ENCODE peak calls at places on chromosomes 1 and 21, in eight cellular contexts. K is progenitor cell of endocrine pancreas, L is kidney epithelial cell, M is AG04450, D is brain microvascular endothelial cell, U is left lung, H is AG10803, N is fibroblast of mammary gland. B is an unnamed sample.

GRCh38 chr1:166858726-166859419 is 17.2 kb downstream of the TADA1 start:
- DNase-seq in H (no peak), L (no peak), D (no peak), U (no peak), N (no peak), K (no peak), M (no peak), B (no peak)

GRCh38 chr1:43520100-43520828 is 10.4 kb upstream of the PTPRF start:
- DNase-seq in M (no peak), K (no peak), H (no peak), N (no peak), U (no peak), L (no peak), D (no peak), B (no peak)

GRCh38 chr1:196302981-196303380 is 305.3 kb downstream of the KCNT2 start:
- DNase-seq in K (no peak), N (no peak), D (no peak), U (no peak), L (no peak), M (no peak), H (no peak), B (no peak)

GRCh38 chr1:19179597-19180271 is 30.3 kb downstream of the UBR4 start:
- DNase-seq in N (peak), M (no peak), L (no peak), U (no peak), H (peak), D (peak), K (no peak), B (no peak)

GRCh38 chr1:200985481-200985880 is 38.0 kb downstream of the KIF21B start:
- DNase-seq in N (no peak), H (no peak), D (no peak), L (no peak), U (no peak), M (no peak), K (no peak), B (no peak)

GRCh38 chr1:113090051-113090450 is 17.1 kb downstream of the LRIG2 start:
- DNase-seq in D (no peak), M (no peak), K (no peak), L (no peak), N (no peak), U (no peak), H (no peak), B (no peak)

GRCh38 chr21:15659768-15660423 is 69.9 kb upstream of the USP25 start:
- DNase-seq in K (no peak), D (no peak), M (no peak), U (no peak), N (peak), L (peak), H (peak), B (peak)

GRCh38 chr1:85464497-85465098 is 361 bp downstream of the DDAH1 start:
- DNase-seq in K (peak), U (peak), M (no peak), N (peak), D (peak), H (peak), L (no peak), B (no peak)

GRCh38 chr1:246450485-246451251 is 56.4 kb downstream of the SMYD3 start:
- DNase-seq in L (no peak), D (no peak), M (no peak), K (no peak), N (peak), U (no peak), H (peak), B (peak)

GRCh38 chr1:203204776-203205175 is 18.3 kb upstream of the CHI3L1 start:
- DNase-seq in M (no peak), L (no peak), D (no peak), U (no peak), K (no peak), H (no peak), N (peak), B (no peak)

GRCh38 chr1:218659911-218660677 is 315.0 kb downstream of the TGFB2 start:
- DNase-seq in M (no peak), D (peak), L (no peak), N (peak), H (peak), K (no peak), U (no peak), B (no peak)

GRCh38 chr1:3032970-3033794 is 11.9 kb downstream of the ACTRT2 start:
- DNase-seq in U (no peak), H (no peak), L (no peak), D (no peak), K (no peak), M (no peak), N (no peak), B (no peak)

GRCh38 chr1:153364766-153365678 is 7.4 kb downstream of the S100A9 start:
- DNase-seq in U (no peak), M (no peak), K (no peak), N (no peak), L (no peak), H (no peak), D (no peak), B (no peak)

GRCh38 chr21:42746593-42747266 is 93.3 kb downstream of the PDE9A start:
- DNase-seq in L (no peak), M (no peak), D (no peak), U (peak), K (no peak), N (no peak), H (no peak), B (no peak)

GRCh38 chr1:35371506-35371905 is 103.0 kb downstream of the ZMYM4 start:
- DNase-seq in H (no peak), U (no peak), K (no peak), M (no peak), D (no peak), L (no peak), N (no peak), B (no peak)

GRCh38 chr1:234997201-234998173 is 131.2 kb downstream of the TOMM20 start:
- DNase-seq in U (peak), M (peak), D (peak), K (no peak), N (peak), L (peak), H (peak), B (peak)

GRCh38 chr1:35210306-35211112 is 17.6 kb upstream of the SFPQ start:
- DNase-seq in L (no peak), M (no peak), U (no peak), D (no peak), K (no peak), N (peak), H (no peak), B (no peak)

GRCh38 chr1:183993132-183993531 is 44.4 kb downstream of the COLGALT2 start:
- DNase-seq in K (no peak), D (no peak), U (no peak), H (no peak), N (no peak), M (no peak), L (no peak), B (no peak)

GRCh38 chr1:202586018-202586821 is 124.0 kb downstream of the SYT2 start:
- DNase-seq in M (no peak), L (no peak), K (no peak), H (peak), D (no peak), U (no peak), N (peak), B (no peak)

GRCh38 chr1:180935326-180936109 is 22.8 kb downstream of the KIAA1614 start:
- DNase-seq in N (no peak), D (no peak), H (no peak), M (no peak), K (no peak), L (no peak), U (peak), B (no peak)

GRCh38 chr1:156055343-156055645 is 712 bp downstream of the LAMTOR2 start:
- DNase-seq in N (no peak), D (no peak), U (no peak), M (no peak), L (no peak), K (no peak), H (no peak), B (no peak)

GRCh38 chr1:156052862-156053769 is 482 bp downstream of the UBQLN4 start:
- DNase-seq in L (no peak), N (peak), U (peak), K (peak), D (peak), M (no peak), H (peak), B (no peak)

GRCh38 chr1:156055649-156056048 is 1.1 kb downstream of the LAMTOR2 start:
- DNase-seq in N (no peak), U (no peak), M (no peak), L (no peak), D (no peak), H (no peak), K (no peak), B (no peak)

GRCh38 chr1:156054500-156055342 is at the start of gene LAMTOR2:
- DNase-seq in D (peak), L (peak), K (peak), N (peak), U (peak), M (peak), H (peak), B (peak)

DNA sequence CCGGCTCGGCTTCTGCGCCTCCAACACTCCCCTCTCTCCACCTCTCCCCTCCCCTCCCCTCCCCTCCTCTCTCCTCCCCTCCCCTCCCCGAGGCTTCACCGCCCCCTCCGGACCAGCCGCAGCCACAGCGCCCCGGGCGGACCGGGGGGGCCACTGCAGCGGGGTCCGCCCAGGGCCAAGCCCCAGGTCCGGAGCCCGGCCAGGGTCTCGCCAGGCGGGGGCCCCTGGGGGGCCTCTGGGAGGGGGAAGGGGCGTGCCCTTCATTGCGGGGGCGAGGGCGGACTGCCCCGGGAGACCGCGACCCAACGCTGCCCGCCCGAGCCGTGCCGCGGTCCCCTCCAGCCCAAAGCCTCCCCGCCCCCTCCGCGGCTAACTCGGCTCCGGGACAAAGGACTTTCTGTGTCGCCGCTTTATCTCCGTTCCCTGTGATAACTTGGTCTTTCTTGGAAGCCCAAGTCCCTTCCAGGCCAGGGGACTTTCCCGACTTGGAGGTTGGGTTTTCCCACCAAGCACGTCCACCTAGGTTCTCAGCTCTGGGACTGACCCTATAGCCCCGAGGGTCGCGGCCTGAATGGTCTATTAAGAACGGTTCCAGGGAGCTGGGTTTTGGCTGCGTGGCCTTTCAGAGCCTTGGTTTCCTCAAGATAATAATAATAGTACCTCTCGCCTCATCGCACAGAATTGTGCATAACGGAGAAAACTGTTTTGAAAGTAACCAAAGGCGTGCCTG is at the start of gene UBQLN4:
- DNase-seq in H (peak), L (no peak), M (no peak), U (peak), D (peak), K (peak), N (peak), B (no peak)
- TF ChIP-seq CTCF in H (peak), L (peak), M (peak), U (peak), D (peak), K (peak), N (peak), B (peak)

GRCh38 chr21:44942566-44942965 is 2.7 kb downstream of the SLX9 start:
- DNase-seq in L (no peak), D (no peak), H (no peak), N (no peak), U (no peak), M (no peak), K (no peak), B (no peak)

GRCh38 chr21:44938976-44939531 is 775 bp upstream of the SLX9 start:
- DNase-seq in K (no peak), D (no peak), U (no peak), L (no peak), H (no peak), N (no peak), M (no peak), B (no peak)

GRCh38 chr21:44940116-44940631 is 345 bp downstream of the SLX9 start:
- DNase-seq in K (no peak), U (no peak), H (no peak), L (no peak), N (no peak), D (no peak), M (no peak), B (no peak)

GRCh38 chr21:44941567-44941966 is 1.7 kb downstream of the SLX9 start:
- DNase-seq in K (no peak), D (no peak), M (no peak), H (no peak), U (no peak), L (no peak), N (no peak), B (no peak)

DNA sequence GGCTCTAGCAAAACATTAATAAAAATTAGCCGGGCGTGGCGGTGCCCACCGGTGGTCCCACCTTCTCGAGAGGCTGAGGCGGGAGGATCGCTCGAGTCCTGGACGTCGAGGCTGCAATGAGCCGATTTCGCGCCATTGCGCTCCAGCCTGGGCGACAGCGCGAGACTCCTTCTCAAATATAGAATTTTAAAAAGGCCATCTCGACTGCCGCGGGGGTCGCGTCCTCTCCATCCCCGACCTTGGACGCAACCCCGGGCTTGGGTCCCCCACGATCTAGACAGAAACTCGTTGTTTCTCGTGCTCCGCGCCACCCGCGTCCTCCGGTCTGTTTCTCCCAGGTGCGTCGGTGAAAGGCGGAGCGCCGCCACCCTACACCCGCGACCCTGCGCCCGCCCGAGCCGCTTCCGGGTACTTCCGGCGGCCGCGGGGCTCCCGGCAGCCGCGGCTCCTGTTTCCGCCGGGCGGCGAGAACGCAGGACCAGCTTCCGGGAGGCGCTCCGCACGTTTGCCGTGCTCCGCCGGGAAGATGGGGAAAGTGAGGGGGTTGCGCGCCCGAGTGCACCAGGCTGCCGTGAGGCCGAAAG is at the start of gene SLX9:
- DNase-seq in H (peak), K (peak), M (peak), N (peak), U (peak), L (peak), D (no peak), B (no peak)
- TF ChIP-seq CTCF in H (no peak), K (peak), M (no peak), N (no peak), U (no peak), L (no peak), D (no peak), B (no peak)

DNA sequence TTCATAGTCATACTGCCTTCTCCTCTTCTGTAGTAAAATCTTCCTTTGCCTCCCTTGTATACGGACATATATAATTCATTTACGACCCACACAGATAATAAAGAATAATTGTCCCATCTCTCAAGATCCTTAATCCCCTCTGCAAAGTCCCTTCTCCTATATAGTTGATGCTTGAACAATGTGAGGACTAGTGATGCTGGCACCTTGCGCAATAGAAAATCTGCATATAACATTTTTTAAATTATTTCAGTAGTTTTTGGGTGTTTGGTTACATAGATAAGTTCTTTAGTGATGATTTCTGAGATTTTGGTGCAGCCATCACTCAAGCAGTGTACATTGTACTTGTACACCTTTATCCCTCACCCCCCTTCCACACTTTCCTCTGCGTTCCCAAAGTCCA is 21.0 kb downstream of the DIRAS3 start:
- DNase-seq in U (no peak), L (no peak), H (no peak), M (no peak), N (no peak), D (no peak), K (no peak), B (no peak)
- TF ChIP-seq CTCF in U (no peak), L (no peak), H (no peak), M (no peak), N (no peak), D (no peak), K (no peak), B (no peak)

DNA sequence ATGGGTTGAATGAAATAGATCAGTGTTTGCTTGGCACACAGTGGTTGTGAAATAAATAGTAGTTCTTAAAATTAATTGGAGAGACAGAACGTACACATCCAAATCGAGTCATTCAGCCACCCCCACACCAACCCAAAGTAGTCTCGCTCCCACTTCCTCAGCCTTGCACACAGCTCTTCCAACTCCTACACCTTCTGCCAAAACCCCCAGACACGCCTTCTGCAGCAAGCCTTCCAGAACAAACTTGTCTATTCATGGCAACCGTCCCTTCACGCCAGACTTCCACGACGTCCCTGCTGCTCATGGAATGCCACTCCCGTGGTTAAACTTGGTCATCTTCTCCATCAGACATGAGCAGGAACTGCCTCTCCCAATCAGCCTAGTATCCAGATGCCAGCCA is 37.5 kb upstream of the RD3 start:
- DNase-seq in D (no peak), N (peak), L (no peak), H (no peak), U (no peak), M (no peak), K (no peak), B (no peak)
- TF ChIP-seq CTCF in D (no peak), N (no peak), L (no peak), H (no peak), U (no peak), M (no peak), K (no peak), B (no peak)

GRCh38 chr1:30680879-30681278 is 42.5 kb downstream of the MATN1 start:
- DNase-seq in H (no peak), M (no peak), U (no peak), D (no peak), L (no peak), K (no peak), N (no peak), B (no peak)

GRCh38 chr1:30684259-30684658 is 39.1 kb downstream of the MATN1 start:
- DNase-seq in M (no peak), K (no peak), U (no peak), H (no peak), D (no peak), N (no peak), L (no peak), B (no peak)

GRCh38 chr1:30683699-30684098 is 39.7 kb downstream of the MATN1 start:
- DNase-seq in K (no peak), H (no peak), M (no peak), D (no peak), U (no peak), N (no peak), L (no peak), B (no peak)

GRCh38 chr1:30681782-30682181 is 41.6 kb downstream of the MATN1 start:
- DNase-seq in H (no peak), D (no peak), U (no peak), N (peak), M (no peak), K (no peak), L (no peak), B (no peak)

DNA sequence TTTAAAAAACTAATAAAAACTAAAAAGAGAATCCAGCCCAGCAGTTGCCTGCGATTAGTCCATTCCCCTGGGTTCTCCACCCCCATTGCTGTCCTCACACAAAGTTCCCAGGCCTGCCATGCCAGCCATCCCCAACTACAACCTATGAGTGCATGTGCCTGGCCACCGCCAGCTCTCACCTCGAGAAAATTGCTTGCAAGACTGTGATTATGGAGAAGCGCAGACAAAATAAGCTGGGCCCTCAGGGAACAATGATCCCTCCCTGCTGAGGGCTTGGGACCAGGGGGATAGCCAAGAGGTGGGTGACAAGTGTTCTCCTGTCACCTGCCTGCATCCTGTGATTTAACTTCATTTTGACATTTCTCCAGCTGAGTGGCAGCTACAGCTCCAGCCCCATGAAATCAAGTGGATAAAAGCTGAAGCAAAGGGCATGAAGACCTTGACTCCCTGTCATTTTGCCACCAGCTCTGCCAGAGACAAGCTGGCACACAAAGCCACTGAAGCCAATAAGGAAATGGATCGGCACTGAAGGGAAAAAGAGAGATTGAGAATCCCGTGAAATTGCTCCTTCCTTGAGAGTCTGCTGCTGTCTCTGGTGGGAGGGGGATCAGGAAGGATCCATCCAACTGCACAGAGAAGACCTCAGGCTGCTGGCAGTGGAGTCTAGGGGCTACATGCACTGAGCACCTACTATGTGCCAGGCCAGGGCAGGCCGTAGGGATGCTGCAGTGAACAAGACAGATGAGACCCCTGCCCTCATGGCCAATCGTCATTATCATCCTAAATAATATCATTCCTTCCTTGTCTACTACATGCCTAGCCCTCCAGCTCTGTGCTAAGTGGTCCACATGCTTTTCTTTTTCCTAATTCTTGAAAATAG is 40.7 kb downstream of the MATN1 start:
- DNase-seq in M (no peak), N (no peak), L (no peak), D (no peak), U (no peak), H (no peak), K (no peak), B (no peak)
- TF ChIP-seq CTCF in M (no peak), N (no peak), L (no peak), D (no peak), U (no peak), H (no peak), K (no peak), B (no peak)

B was measured in BJ.